ENCODE peak calls at places on chromosome 3, in ten cellular contexts. K, L, H, W, M, Q, R, D, X and I are unnamed samples.

GRCh38 chr3:113912551-113913246 is 35.1 kb upstream of the ZDHHC23 start:
- DNase-seq in L (peak), X (peak), W (peak), M (peak), D (peak), H (peak), R (no peak), K (no peak), Q (no peak), I (peak)

GRCh38 chr3:41681479-41681878 is 280.4 kb downstream of the ULK4 start:
- DNase-seq in L (peak), Q (no peak), X (no peak), H (peak), K (no peak), R (no peak), D (peak), W (no peak), M (no peak), I (no peak)

GRCh38 chr3:135920275-135920674 is 45.3 kb upstream of the PPP2R3A start:
- DNase-seq in W (no peak), R (no peak), Q (no peak), H (no peak), M (no peak), K (no peak), X (no peak), D (peak), L (no peak), I (no peak)

GRCh38 chr3:76442374-76442915 is 597.5 kb upstream of the ROBO2 start:
- DNase-seq in D (peak), M (no peak), K (no peak), L (no peak), W (no peak), X (no peak), H (no peak), R (no peak), Q (no peak), I (peak)

GRCh38 chr3:169662215-169663070 is 1.1 kb downstream of the MECOM start:
- DNase-seq in Q (peak), L (peak), H (peak), D (peak), R (peak), K (no peak), X (peak), W (peak), M (peak), I (peak)

GRCh38 chr3:168248383-168249047 is 152.8 kb upstream of the GOLIM4 start:
- DNase-seq in H (peak), X (peak), M (peak), L (peak), K (no peak), W (peak), Q (peak), R (peak), D (peak), I (peak)

GRCh38 chr3:102488316-102488715 is 53.5 kb downstream of the ZPLD1 start:
- DNase-seq in H (no peak), K (no peak), Q (no peak), R (no peak), W (no peak), D (no peak), M (no peak), X (no peak), L (no peak), I (no peak)

GRCh38 chr3:73603771-73604171 is 21.0 kb downstream of the PDZRN3 start:
- DNase-seq in H (peak), Q (no peak), K (no peak), X (no peak), W (no peak), L (peak), R (no peak), D (no peak), M (no peak), I (no peak)

GRCh38 chr3:127015282-127016042 is 32.5 kb downstream of the PLXNA1 start:
- DNase-seq in D (no peak), M (peak), R (no peak), Q (no peak), K (no peak), H (no peak), L (no peak), W (peak), X (peak), I (peak)

GRCh38 chr3:167762296-167762695 is 26.8 kb downstream of the SERPINI1 start:
- DNase-seq in K (no peak), Q (no peak), R (no peak), H (no peak), M (no peak), X (no peak), W (no peak), L (no peak), D (no peak), I (no peak)

GRCh38 chr3:168097381-168097780 is 1.7 kb upstream of the GOLIM4 start:
- DNase-seq in W (no peak), H (no peak), D (no peak), M (no peak), X (no peak), L (no peak), R (no peak), K (no peak), Q (no peak), I (no peak)

GRCh38 chr3:38620236-38620635 is 29.3 kb downstream of the SCN5A start:
- DNase-seq in L (no peak), H (no peak), Q (no peak), W (no peak), K (no peak), M (no peak), D (peak), R (no peak), X (no peak), I (no peak)

GRCh38 chr3:64088408-64089136 is 65.3 kb upstream of the PSMD6 start:
- DNase-seq in R (no peak), H (peak), X (no peak), D (no peak), K (no peak), L (no peak), Q (no peak), W (no peak), M (no peak), I (no peak)

GRCh38 chr3:133254716-133255115 is 145.1 kb upstream of the BFSP2 start:
- DNase-seq in L (no peak), H (no peak), W (no peak), K (no peak), Q (no peak), R (no peak), D (no peak), M (no peak), X (no peak), I (no peak)

GRCh38 chr3:110814170-110815007 is 257.2 kb upstream of the NECTIN3 start:
- DNase-seq in D (peak), R (no peak), Q (no peak), K (no peak), M (no peak), L (peak), X (no peak), H (peak), W (peak), I (no peak)

GRCh38 chr3:124131158-124132115 is 139.5 kb upstream of the ROPN1 start:
- DNase-seq in H (no peak), M (no peak), K (no peak), D (peak), X (no peak), W (no peak), R (no peak), L (no peak), Q (no peak), I (no peak)

GRCh38 chr3:194806991-194807685 is 121.5 kb downstream of the FAM43A start:
- DNase-seq in Q (no peak), K (no peak), X (no peak), D (no peak), H (peak), L (no peak), M (no peak), R (no peak), W (no peak), I (no peak)

GRCh38 chr3:84963137-84963536 is 4.3 kb downstream of the CADM2 start:
- DNase-seq in K (no peak), M (no peak), R (no peak), D (no peak), H (no peak), X (no peak), Q (no peak), W (no peak), L (no peak), I (no peak)

GRCh38 chr3:192825657-192826200 is 91.9 kb downstream of the MB21D2 start:
- DNase-seq in D (no peak), H (peak), W (no peak), K (no peak), X (no peak), M (no peak), R (no peak), L (peak), Q (no peak), I (no peak)

GRCh38 chr3:36792342-36792741 is 28.0 kb upstream of the DCLK3 start:
- DNase-seq in R (no peak), K (no peak), M (peak), X (peak), W (peak), Q (no peak), L (peak), D (peak), H (peak), I (peak)
- TF ChIP-seq CTCF in R (no peak), K (no peak), M (peak), X (peak), W (peak), Q (peak), L (peak), D (peak), H (peak), I (peak)

GRCh38 chr3:161413855-161414210 is 42.5 kb upstream of the SPTSSB start:
- DNase-seq in L (no peak), D (no peak), W (no peak), Q (no peak), X (no peak), K (no peak), R (no peak), H (no peak), M (no peak), I (no peak)

GRCh38 chr3:161412117-161412516 is 40.8 kb upstream of the SPTSSB start:
- DNase-seq in Q (no peak), X (no peak), R (no peak), L (no peak), D (peak), W (no peak), K (no peak), H (no peak), M (no peak), I (no peak)

GRCh38 chr3:161414907-161415306 is 43.6 kb upstream of the SPTSSB start:
- DNase-seq in H (no peak), R (no peak), M (no peak), X (no peak), Q (no peak), K (no peak), L (no peak), D (no peak), W (no peak), I (no peak)

GRCh38 chr3:161415506-161416231 is 44.4 kb upstream of the SPTSSB start:
- DNase-seq in L (peak), R (no peak), D (peak), Q (no peak), W (no peak), H (peak), K (no peak), M (no peak), X (no peak), I (no peak)

GRCh38 chr3:161413127-161413854 is 42.0 kb upstream of the SPTSSB start:
- DNase-seq in L (peak), H (peak), X (no peak), D (peak), Q (peak), W (no peak), M (no peak), K (no peak), R (no peak), I (no peak)
- TF ChIP-seq CTCF in L (no peak), H (no peak), X (no peak), D (peak), Q (no peak), W (no peak), M (peak), K (no peak), R (no peak), I (no peak)

GRCh38 chr3:171867976-171868375 is 24.8 kb downstream of the TMEM212 start:
- DNase-seq in W (no peak), X (no peak), L (no peak), R (no peak), K (no peak), Q (no peak), M (no peak), D (peak), H (no peak), I (no peak)
- TF ChIP-seq CTCF in W (peak), X (no peak), L (peak), R (peak), K (no peak), Q (peak), M (peak), D (peak), H (peak), I (no peak)

DNA sequence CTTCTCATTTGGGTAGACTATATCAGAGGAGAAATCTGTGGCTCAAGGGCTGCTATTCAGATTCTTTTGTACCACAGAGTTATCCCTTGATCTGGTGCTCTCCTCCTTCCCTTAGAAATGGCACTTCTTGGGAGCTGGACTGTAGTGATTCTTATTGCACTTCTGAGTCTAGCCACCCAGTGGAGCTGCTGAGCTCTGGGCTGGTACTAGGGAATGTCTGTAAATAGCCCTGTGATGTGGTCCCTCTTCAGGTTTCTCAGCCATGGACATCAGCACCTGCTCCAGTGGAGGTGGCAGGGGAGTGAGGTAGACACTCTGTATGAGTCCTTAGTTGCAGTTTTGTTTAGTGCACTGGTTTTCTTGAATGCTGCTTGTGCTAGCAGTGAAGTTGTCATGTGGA is 1292.6 kb downstream of the SI start:
- DNase-seq in R (no peak), K (no peak), L (no peak), X (no peak), Q (no peak), M (peak), W (peak), H (no peak), D (peak), I (no peak)
- TF ChIP-seq CTCF in R (no peak), K (no peak), L (no peak), X (peak), Q (no peak), M (no peak), W (peak), H (no peak), D (peak), I (no peak)

DNA sequence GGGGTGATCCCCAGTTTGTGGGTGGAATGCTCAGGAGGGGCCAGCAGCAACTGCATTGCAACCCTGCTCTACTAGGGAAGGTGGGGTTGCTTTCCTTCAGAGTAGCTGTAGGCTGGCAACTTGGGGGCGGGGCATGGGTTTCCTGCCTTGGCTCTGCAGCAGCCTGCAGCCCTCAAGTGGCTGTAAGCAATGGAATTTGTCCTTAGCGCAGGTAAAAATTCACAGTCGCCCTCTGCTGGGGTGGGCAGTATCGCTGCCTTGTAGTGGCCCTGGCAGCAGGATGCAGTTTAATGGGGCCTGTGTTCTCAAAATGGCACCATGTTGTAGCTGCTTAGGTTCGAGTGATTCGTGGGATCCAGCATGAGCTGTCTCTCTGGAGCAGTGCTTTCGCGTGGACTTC is 29.8 kb downstream of the STT3B start:
- DNase-seq in R (no peak), D (no peak), W (no peak), K (peak), L (no peak), H (no peak), M (no peak), X (no peak), Q (peak), I (no peak)
- TF ChIP-seq CTCF in R (no peak), D (peak), W (no peak), K (no peak), L (no peak), H (no peak), M (no peak), X (no peak), Q (no peak), I (no peak)